ENCODE peak calls at places on chromosomes 5 and 9, in eight cellular contexts. L, H, V, T, G, O, A and Q are unnamed samples.

GRCh38 chr5:139635606-139636206 is 12.4 kb upstream of the CXXC5 start:
- DNase-seq in O (peak), V (no peak), H (no peak), L (no peak), G (peak), A (peak), T (peak), Q (no peak)

GRCh38 chr5:172798422-172799215 is 27.6 kb upstream of the DUSP1 start:
- DNase-seq in T (peak), G (no peak), A (no peak), O (peak), H (no peak), L (no peak), V (peak), Q (no peak)

GRCh38 chr9:1647776-1648175 is 367.4 kb upstream of the SMARCA2 start:
- DNase-seq in H (no peak), L (no peak), G (no peak), O (no peak), V (peak), A (no peak), T (no peak), Q (no peak)

GRCh38 chr5:130109152-130109551 is 204.9 kb downstream of the CHSY3 start:
- DNase-seq in L (peak), A (no peak), V (peak), H (peak), O (peak), G (no peak), T (no peak), Q (no peak)

GRCh38 chr5:57582578-57583070 is 100.0 kb upstream of the ACTBL2 start:
- DNase-seq in A (no peak), G (no peak), V (no peak), H (no peak), L (no peak), O (no peak), T (no peak), Q (no peak)

GRCh38 chr9:68560131-68560844 is 19.6 kb upstream of the TMEM252 start:
- DNase-seq in L (no peak), G (peak), A (peak), H (peak), O (no peak), T (no peak), V (no peak), Q (no peak)

GRCh38 chr9:93031629-93032431 is 26.7 kb upstream of the SUSD3 start:
- DNase-seq in V (no peak), T (no peak), O (peak), A (no peak), G (no peak), H (no peak), L (no peak), Q (no peak)

GRCh38 chr9:99181621-99182020 is 40.1 kb downstream of the ALG2 start:
- DNase-seq in G (peak), T (peak), V (no peak), A (no peak), O (no peak), H (no peak), L (peak), Q (peak)

GRCh38 chr5:133114166-133114932 is 62.5 kb downstream of the HSPA4 start:
- DNase-seq in O (no peak), G (no peak), V (no peak), T (no peak), L (no peak), H (no peak), A (no peak), Q (no peak)

GRCh38 chr5:68216737-68217231 is 1.2 kb downstream of the PIK3R1 start:
- DNase-seq in H (no peak), G (no peak), O (peak), L (no peak), A (no peak), V (no peak), T (no peak), Q (no peak)

GRCh38 chr5:91283899-91284298 is 99.2 kb downstream of the ARRDC3 start:
- DNase-seq in V (peak), H (no peak), T (no peak), A (no peak), L (no peak), G (no peak), O (peak), Q (no peak)